ENCODE peak calls at places on chromosomes 7 and 10, in six cellular contexts. One of them, this sample, is unnamed.

GRCh38 chr7:77199008-77199966 is at the start of gene FGL2:
- DNase-seq in H1: peak; percentile 47
- DNase-seq in endothelial cell of umbilical vein: no peak
- DNase-seq in GM23338: peak; percentile 62
- DNase-seq in GM12878: no peak
- DNase-seq in stomach: peak; percentile 42
- DNase-seq in this sample: peak; percentile 85

GRCh38 chr10:125054216-125054615 is 106.1 kb downstream of the CTBP2 start:
- DNase-seq in H1: no peak
- DNase-seq in endothelial cell of umbilical vein: no peak
- DNase-seq in GM23338: no peak
- DNase-seq in GM12878: no peak
- DNase-seq in stomach: no peak
- DNase-seq in this sample: no peak

GRCh38 chr10:71392791-71393781 is 3.6 kb upstream of the CDH23 start:
- DNase-seq in H1: peak; percentile 33
- DNase-seq in endothelial cell of umbilical vein: no peak
- DNase-seq in GM23338: no peak
- DNase-seq in GM12878: no peak
- DNase-seq in stomach: no peak
- DNase-seq in this sample: no peak

GRCh38 chr7:92833024-92833765 is 3.2 kb downstream of the CDK6 start:
- DNase-seq in H1: peak; percentile 95
- DNase-seq in endothelial cell of umbilical vein: peak; percentile 78
- DNase-seq in GM23338: peak; percentile 94
- DNase-seq in GM12878: no peak
- DNase-seq in stomach: peak; percentile 92
- DNase-seq in this sample: peak; percentile 98

GRCh38 chr7:4712371-4713182 is 30.5 kb downstream of the FOXK1 start:
- DNase-seq in H1: no peak
- DNase-seq in endothelial cell of umbilical vein: no peak
- DNase-seq in GM23338: no peak
- DNase-seq in GM12878: no peak
- DNase-seq in stomach: no peak
- DNase-seq in this sample: no peak

GRCh38 chr7:159144756-159145543 is at the start of gene VIPR2:
- DNase-seq in H1: peak; percentile 78
- DNase-seq in endothelial cell of umbilical vein: no peak
- DNase-seq in GM23338: peak; percentile 87
- DNase-seq in GM12878: no peak
- DNase-seq in stomach: no peak
- DNase-seq in this sample: peak; percentile 74

GRCh38 chr10:100019824-100020160 is 10.0 kb upstream of the DNMBP start:
- DNase-seq in H1: no peak
- DNase-seq in endothelial cell of umbilical vein: no peak
- DNase-seq in GM23338: peak; percentile 76
- DNase-seq in GM12878: no peak
- DNase-seq in stomach: no peak
- DNase-seq in this sample: no peak

GRCh38 chr7:51369746-51370145 is 53.1 kb upstream of the COBL start:
- DNase-seq in H1: no peak
- DNase-seq in endothelial cell of umbilical vein: no peak
- DNase-seq in GM23338: peak; percentile 60
- DNase-seq in GM12878: no peak
- DNase-seq in stomach: no peak
- DNase-seq in this sample: no peak

GRCh38 chr7:112481833-112482669 is 1.3 kb downstream of the LSMEM1 start:
- DNase-seq in H1: no peak
- DNase-seq in endothelial cell of umbilical vein: peak; percentile 41
- DNase-seq in GM23338: peak; percentile 46
- DNase-seq in GM12878: no peak
- DNase-seq in stomach: no peak
- DNase-seq in this sample: no peak

GRCh38 chr10:68826764-68827591 is at the start of gene STOX1:
- DNase-seq in H1: peak; percentile 77
- DNase-seq in endothelial cell of umbilical vein: peak; percentile 60
- DNase-seq in GM23338: peak; percentile 86
- DNase-seq in GM12878: no peak
- DNase-seq in stomach: peak; percentile 65
- DNase-seq in this sample: peak; percentile 84

GRCh38 chr7:117478796-117479479 is 887 bp upstream of the CFTR start:
- DNase-seq in H1: no peak
- DNase-seq in endothelial cell of umbilical vein: no peak
- DNase-seq in GM23338: peak; percentile 43
- DNase-seq in GM12878: no peak
- DNase-seq in stomach: no peak
- DNase-seq in this sample: no peak

GRCh38 chr10:95355241-95355779 is 64.5 kb upstream of the PDLIM1 start:
- DNase-seq in H1: no peak
- DNase-seq in endothelial cell of umbilical vein: peak; percentile 36
- DNase-seq in GM23338: no peak
- DNase-seq in GM12878: no peak
- DNase-seq in stomach: no peak
- DNase-seq in this sample: no peak

GRCh38 chr10:127012071-127012768 is 107.0 kb downstream of the DOCK1 start:
- DNase-seq in H1: no peak
- DNase-seq in endothelial cell of umbilical vein: no peak
- DNase-seq in GM23338: no peak
- DNase-seq in GM12878: no peak
- DNase-seq in stomach: no peak
- DNase-seq in this sample: no peak

GRCh38 chr7:142602183-142602582 is 147.1 kb upstream of the PRSS1 start:
- DNase-seq in H1: no peak
- DNase-seq in endothelial cell of umbilical vein: no peak
- DNase-seq in GM23338: no peak
- DNase-seq in GM12878: no peak
- DNase-seq in stomach: no peak
- DNase-seq in this sample: no peak

DNA sequence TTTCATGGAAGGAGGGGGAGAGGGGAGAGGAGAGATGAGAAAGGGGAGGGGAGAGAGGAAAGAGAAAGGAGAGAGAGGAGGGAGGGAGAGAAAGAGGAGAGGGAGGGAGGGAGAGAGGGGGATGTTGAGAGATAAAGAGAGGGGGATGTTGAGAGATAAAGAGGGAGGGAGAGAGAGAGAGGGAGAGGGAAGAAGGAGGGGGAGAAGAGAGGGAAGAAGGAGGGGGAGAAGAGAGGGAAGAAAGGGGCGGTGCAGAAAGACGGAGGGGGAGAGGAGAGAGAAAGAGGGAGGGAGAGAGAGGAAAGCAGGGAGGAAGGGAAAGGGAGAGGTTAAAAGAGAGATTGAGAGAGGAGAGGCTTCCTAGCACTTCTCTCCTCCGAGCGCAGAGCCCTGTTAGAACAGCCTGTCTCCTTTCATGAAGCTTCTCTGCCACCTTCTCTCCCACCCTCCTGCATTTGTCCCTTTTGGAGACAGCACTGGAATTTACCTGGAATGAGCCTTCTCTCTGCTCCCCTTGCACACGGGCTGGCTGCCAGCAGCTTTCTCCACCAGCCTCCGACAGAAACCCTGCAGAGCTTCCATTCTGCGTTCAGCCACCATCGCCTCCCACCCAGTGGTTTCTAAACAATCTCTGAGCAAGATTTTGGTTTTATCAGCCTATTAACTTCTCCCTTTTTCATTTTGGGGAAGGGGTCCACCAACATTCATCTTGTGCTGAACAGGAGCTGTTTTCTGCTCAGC is 74.0 kb upstream of the CARD11 start:
- DNase-seq in H1: no peak
- DNase-seq in endothelial cell of umbilical vein: no peak
- DNase-seq in GM23338: no peak
- DNase-seq in GM12878: no peak
- DNase-seq in stomach: no peak
- DNase-seq in this sample: no peak
- H3K4me1 ChIP-seq in H1: peaks cover 3% of the 10 kb centered on the region
- H3K4me1 ChIP-seq in endothelial cell of umbilical vein: no peaks in the 10 kb centered on the region
- H3K4me1 ChIP-seq in GM23338: no peaks in the 10 kb centered on the region
- H3K4me1 ChIP-seq in GM12878: no peaks in the 10 kb centered on the region
- H3K4me1 ChIP-seq in stomach: no peaks in the 10 kb centered on the region
- H3K4me1 ChIP-seq in this sample: peaks cover 7% of the 10 kb centered on the region

GRCh38 chr10:77732213-77733003 is 94.8 kb upstream of the KCNMA1 start:
- DNase-seq in H1: no peak
- DNase-seq in endothelial cell of umbilical vein: no peak
- DNase-seq in GM23338: no peak
- DNase-seq in GM12878: no peak
- DNase-seq in stomach: no peak
- DNase-seq in this sample: no peak

GRCh38 chr10:77738496-77739158 is 101.0 kb upstream of the KCNMA1 start:
- DNase-seq in H1: no peak
- DNase-seq in endothelial cell of umbilical vein: peak; percentile 28
- DNase-seq in GM23338: no peak
- DNase-seq in GM12878: no peak
- DNase-seq in stomach: no peak
- DNase-seq in this sample: no peak

GRCh38 chr10:77741746-77742145 is 104.1 kb upstream of the KCNMA1 start:
- DNase-seq in H1: no peak
- DNase-seq in endothelial cell of umbilical vein: no peak
- DNase-seq in GM23338: no peak
- DNase-seq in GM12878: no peak
- DNase-seq in stomach: no peak
- DNase-seq in this sample: no peak

GRCh38 chr10:77742172-77742571 is 104.6 kb upstream of the KCNMA1 start:
- DNase-seq in H1: no peak
- DNase-seq in endothelial cell of umbilical vein: no peak
- DNase-seq in GM23338: no peak
- DNase-seq in GM12878: no peak
- DNase-seq in stomach: no peak
- DNase-seq in this sample: no peak

DNA sequence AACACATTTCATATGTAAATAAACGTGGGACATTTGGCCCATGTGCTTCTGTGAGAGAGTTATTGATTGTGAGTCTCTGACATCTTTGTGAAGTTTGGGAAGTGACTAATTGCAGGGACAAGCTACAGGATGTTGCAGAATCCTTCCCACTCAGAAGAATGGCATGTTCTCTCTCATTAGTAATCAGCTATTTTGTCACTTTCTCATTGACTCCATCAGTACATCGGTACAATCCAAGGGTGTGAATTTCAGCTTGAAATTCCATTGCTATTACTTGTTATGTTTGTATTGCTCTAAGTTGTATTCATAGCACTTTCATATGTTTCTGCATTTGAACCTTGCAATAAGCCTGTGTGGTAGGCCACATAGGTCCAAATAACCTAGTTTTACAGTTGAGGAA is 100.0 kb upstream of the KCNMA1 start:
- DNase-seq in H1: no peak
- DNase-seq in endothelial cell of umbilical vein: peak; percentile 94
- DNase-seq in GM23338: no peak
- DNase-seq in GM12878: no peak
- DNase-seq in stomach: no peak
- DNase-seq in this sample: no peak
- TF ChIP-seq POLR2AphosphoS5 in H1: no peak
- TF ChIP-seq POLR2AphosphoS5 in endothelial cell of umbilical vein: peak; percentile 82
- TF ChIP-seq POLR2AphosphoS5 in GM23338: no peak
- TF ChIP-seq POLR2AphosphoS5 in GM12878: no peak
- TF ChIP-seq POLR2AphosphoS5 in stomach: no peak
- TF ChIP-seq POLR2AphosphoS5 in this sample: no peak

GRCh38 chr10:5557040-5557721 is 32.4 kb downstream of the CALML3 start:
- DNase-seq in H1: no peak
- DNase-seq in endothelial cell of umbilical vein: no peak
- DNase-seq in GM23338: no peak
- DNase-seq in GM12878: no peak
- DNase-seq in stomach: peak; percentile 19
- DNase-seq in this sample: peak; percentile 62

GRCh38 chr10:5557799-5558771 is 33.3 kb downstream of the CALML3 start:
- DNase-seq in H1: no peak
- DNase-seq in endothelial cell of umbilical vein: no peak
- DNase-seq in GM23338: peak; percentile 23
- DNase-seq in GM12878: no peak
- DNase-seq in stomach: peak; percentile 23
- DNase-seq in this sample: peak; percentile 70

GRCh38 chr10:5555881-5556280 is 31.1 kb downstream of the CALML3 start:
- DNase-seq in H1: no peak
- DNase-seq in endothelial cell of umbilical vein: no peak
- DNase-seq in GM23338: no peak
- DNase-seq in GM12878: no peak
- DNase-seq in stomach: peak; percentile 10
- DNase-seq in this sample: peak; percentile 27

GRCh38 chr10:5555031-5555510 is 30.3 kb downstream of the CALML3 start:
- DNase-seq in H1: no peak
- DNase-seq in endothelial cell of umbilical vein: no peak
- DNase-seq in GM23338: no peak
- DNase-seq in GM12878: no peak
- DNase-seq in stomach: no peak
- DNase-seq in this sample: peak; percentile 64

DNA sequence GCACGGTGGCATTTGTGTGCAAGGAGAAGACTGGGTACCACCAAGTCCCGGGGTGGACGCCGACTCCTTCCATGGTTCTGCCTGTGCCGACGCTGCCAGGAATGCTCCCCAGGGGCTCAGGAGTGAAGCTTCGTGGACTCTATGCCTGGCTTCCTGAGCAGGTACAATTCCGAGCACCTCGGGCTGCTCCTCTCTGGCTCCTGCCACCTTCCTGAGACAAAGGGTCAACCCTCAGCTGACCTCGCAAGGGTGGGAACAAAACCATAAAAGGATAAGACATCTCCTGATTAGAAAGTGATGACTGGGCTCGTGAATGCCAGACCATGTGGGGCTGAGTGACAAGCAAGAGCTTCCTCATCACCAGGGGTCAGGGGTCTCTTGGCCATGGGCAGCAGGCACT is 31.8 kb downstream of the CALML3 start:
- DNase-seq in H1: no peak
- DNase-seq in endothelial cell of umbilical vein: no peak
- DNase-seq in GM23338: no peak
- DNase-seq in GM12878: no peak
- DNase-seq in stomach: peak; percentile 9
- DNase-seq in this sample: peak; percentile 45
- H3K4me1 ChIP-seq in H1: peaks cover 2% of the 10 kb centered on the region
- H3K4me1 ChIP-seq in endothelial cell of umbilical vein: peaks cover 32% of the 10 kb centered on the region
- H3K4me1 ChIP-seq in GM23338: peaks cover 3% of the 10 kb centered on the region
- H3K4me1 ChIP-seq in GM12878: peaks cover 11% of the 10 kb centered on the region
- H3K4me1 ChIP-seq in stomach: peaks cover 13% of the 10 kb centered on the region
- H3K4me1 ChIP-seq in this sample: no peaks in the 10 kb centered on the region

GRCh38 chr10:92290076-92290836 is 622 bp downstream of the CPEB3 start:
- DNase-seq in H1: no peak
- DNase-seq in endothelial cell of umbilical vein: peak; percentile 66
- DNase-seq in GM23338: peak; percentile 51
- DNase-seq in GM12878: no peak
- DNase-seq in stomach: peak; percentile 61
- DNase-seq in this sample: no peak

GRCh38 chr10:92291610-92291859 is 568 bp downstream of the MARCHF5 start:
- DNase-seq in H1: no peak
- DNase-seq in endothelial cell of umbilical vein: no peak
- DNase-seq in GM23338: no peak
- DNase-seq in GM12878: no peak
- DNase-seq in stomach: no peak
- DNase-seq in this sample: no peak

GRCh38 chr10:92291921-92292860 is 1.2 kb downstream of the MARCHF5 start:
- DNase-seq in H1: no peak
- DNase-seq in endothelial cell of umbilical vein: peak; percentile 71
- DNase-seq in GM23338: peak; percentile 54
- DNase-seq in GM12878: peak; percentile 37
- DNase-seq in stomach: peak; percentile 45
- DNase-seq in this sample: peak; percentile 83

GRCh38 chr10:92290837-92291609 is at the start of the genes CPEB3 and MARCHF5:
- DNase-seq in H1: peak; percentile 94
- DNase-seq in endothelial cell of umbilical vein: peak; percentile 98
- DNase-seq in GM23338: peak; percentile 98
- DNase-seq in GM12878: peak; percentile 77
- DNase-seq in stomach: peak; percentile 98
- DNase-seq in this sample: peak; percentile 100
- TF ChIP-seq POLR2AphosphoS5 in H1: peak; percentile 69
- TF ChIP-seq POLR2AphosphoS5 in endothelial cell of umbilical vein: peak; percentile 86
- TF ChIP-seq POLR2AphosphoS5 in GM23338: peak; percentile 80
- TF ChIP-seq POLR2AphosphoS5 in GM12878: no peak
- TF ChIP-seq POLR2AphosphoS5 in stomach: peak; percentile 59
- TF ChIP-seq POLR2AphosphoS5 in this sample: peak; percentile 98

GRCh38 chr7:43602271-43602670 is 19.4 kb downstream of the STK17A start:
- DNase-seq in H1: no peak
- DNase-seq in endothelial cell of umbilical vein: no peak
- DNase-seq in GM23338: no peak
- DNase-seq in GM12878: no peak
- DNase-seq in stomach: no peak
- DNase-seq in this sample: no peak
- H3K4me1 ChIP-seq in H1: no peaks in the 10 kb centered on the region
- H3K4me1 ChIP-seq in endothelial cell of umbilical vein: no peaks in the 10 kb centered on the region
- H3K4me1 ChIP-seq in GM23338: peaks cover 4% of the 10 kb centered on the region
- H3K4me1 ChIP-seq in GM12878: peaks cover 4% of the 10 kb centered on the region
- H3K4me1 ChIP-seq in stomach: no peaks in the 10 kb centered on the region
- H3K4me1 ChIP-seq in this sample: no peaks in the 10 kb centered on the region

This sample was measured in spleen.